ENCODE peak calls at places on chromosomes 3 and 15, in ten cellular contexts. One of them, this sample, is unnamed.

GRCh38 chr15:25775317-25775912 is 87.7 kb downstream of the ATP10A start:
- DNase-seq in GF-D8: no peak
- DNase-seq in Caki2: peak
- DNase-seq in posterior vena cava: peak
- DNase-seq in NCI-H1105 treated with DMSO at 0.1 percent for 48 hours: no peak
- DNase-seq in HuH-7.5: no peak
- DNase-seq in astrocyte: peak
- DNase-seq in Calu3: no peak
- DNase-seq in GDM1: no peak
- DNase-seq in PC-3: peak
- DNase-seq in this sample: no peak

GRCh38 chr15:35118987-35119386 is 33.9 kb upstream of the NANOGP8 start:
- DNase-seq in GF-D8: no peak
- DNase-seq in Caki2: no peak
- DNase-seq in posterior vena cava: no peak
- DNase-seq in NCI-H1105 treated with DMSO at 0.1 percent for 48 hours: no peak
- DNase-seq in HuH-7.5: no peak
- DNase-seq in astrocyte: no peak
- DNase-seq in Calu3: no peak
- DNase-seq in GDM1: no peak
- DNase-seq in PC-3: no peak
- DNase-seq in this sample: no peak

GRCh38 chr3:59286791-59287531 is 237.1 kb upstream of the CFAP20DC start:
- DNase-seq in GF-D8: no peak
- DNase-seq in Caki2: no peak
- DNase-seq in posterior vena cava: peak
- DNase-seq in NCI-H1105 treated with DMSO at 0.1 percent for 48 hours: peak
- DNase-seq in HuH-7.5: no peak
- DNase-seq in astrocyte: peak
- DNase-seq in Calu3: peak
- DNase-seq in GDM1: no peak
- DNase-seq in PC-3: peak
- DNase-seq in this sample: peak

GRCh38 chr3:137222736-137223135 is 265.0 kb downstream of the IL20RB start:
- DNase-seq in GF-D8: no peak
- DNase-seq in Caki2: no peak
- DNase-seq in posterior vena cava: no peak
- DNase-seq in NCI-H1105 treated with DMSO at 0.1 percent for 48 hours: no peak
- DNase-seq in HuH-7.5: no peak
- DNase-seq in astrocyte: no peak
- DNase-seq in Calu3: no peak
- DNase-seq in GDM1: no peak
- DNase-seq in PC-3: no peak
- DNase-seq in this sample: no peak

GRCh38 chr3:131796558-131796957 is 238.3 kb downstream of the CPNE4 start:
- DNase-seq in GF-D8: no peak
- DNase-seq in Caki2: no peak
- DNase-seq in posterior vena cava: no peak
- DNase-seq in NCI-H1105 treated with DMSO at 0.1 percent for 48 hours: no peak
- DNase-seq in HuH-7.5: no peak
- DNase-seq in astrocyte: no peak
- DNase-seq in Calu3: no peak
- DNase-seq in GDM1: peak
- DNase-seq in PC-3: no peak
- DNase-seq in this sample: no peak

GRCh38 chr3:49600781-49601180 is 46.5 kb downstream of the BSN start:
- DNase-seq in GF-D8: no peak
- DNase-seq in Caki2: no peak
- DNase-seq in posterior vena cava: no peak
- DNase-seq in NCI-H1105 treated with DMSO at 0.1 percent for 48 hours: no peak
- DNase-seq in HuH-7.5: no peak
- DNase-seq in astrocyte: no peak
- DNase-seq in Calu3: no peak
- DNase-seq in GDM1: no peak
- DNase-seq in PC-3: no peak
- DNase-seq in this sample: no peak

GRCh38 chr3:64311424-64311920 is 86.2 kb upstream of the PRICKLE2 start:
- DNase-seq in GF-D8: no peak
- DNase-seq in Caki2: no peak
- DNase-seq in posterior vena cava: no peak
- DNase-seq in NCI-H1105 treated with DMSO at 0.1 percent for 48 hours: no peak
- DNase-seq in HuH-7.5: no peak
- DNase-seq in astrocyte: no peak
- DNase-seq in Calu3: no peak
- DNase-seq in GDM1: no peak
- DNase-seq in PC-3: peak
- DNase-seq in this sample: no peak

GRCh38 chr15:69666441-69666882 is 213.8 kb downstream of the RPLP1 start:
- DNase-seq in GF-D8: no peak
- DNase-seq in Caki2: no peak
- DNase-seq in posterior vena cava: peak
- DNase-seq in NCI-H1105 treated with DMSO at 0.1 percent for 48 hours: no peak
- DNase-seq in HuH-7.5: no peak
- DNase-seq in astrocyte: peak
- DNase-seq in Calu3: no peak
- DNase-seq in GDM1: peak
- DNase-seq in PC-3: no peak
- DNase-seq in this sample: peak

GRCh38 chr3:107124885-107125284 is 252.4 kb upstream of the CCDC54 start:
- DNase-seq in GF-D8: no peak
- DNase-seq in Caki2: no peak
- DNase-seq in posterior vena cava: no peak
- DNase-seq in NCI-H1105 treated with DMSO at 0.1 percent for 48 hours: no peak
- DNase-seq in HuH-7.5: no peak
- DNase-seq in astrocyte: peak
- DNase-seq in Calu3: no peak
- DNase-seq in GDM1: no peak
- DNase-seq in PC-3: peak
- DNase-seq in this sample: peak

GRCh38 chr15:43190178-43190577 is 5.0 kb downstream of the CCNDBP1 start:
- DNase-seq in GF-D8: no peak
- DNase-seq in Caki2: no peak
- DNase-seq in posterior vena cava: no peak
- DNase-seq in NCI-H1105 treated with DMSO at 0.1 percent for 48 hours: no peak
- DNase-seq in HuH-7.5: no peak
- DNase-seq in astrocyte: peak
- DNase-seq in Calu3: no peak
- DNase-seq in GDM1: no peak
- DNase-seq in PC-3: no peak
- DNase-seq in this sample: no peak

GRCh38 chr3:183148056-183148455 is 14.5 kb downstream of the LAMP3 start:
- DNase-seq in GF-D8: no peak
- DNase-seq in Caki2: no peak
- DNase-seq in posterior vena cava: no peak
- DNase-seq in NCI-H1105 treated with DMSO at 0.1 percent for 48 hours: no peak
- DNase-seq in HuH-7.5: no peak
- DNase-seq in astrocyte: peak
- DNase-seq in Calu3: no peak
- DNase-seq in GDM1: no peak
- DNase-seq in PC-3: peak
- DNase-seq in this sample: peak

GRCh38 chr3:188788621-188789081 is 383.1 kb upstream of the TPRG1 start:
- DNase-seq in GF-D8: no peak
- DNase-seq in Caki2: no peak
- DNase-seq in posterior vena cava: no peak
- DNase-seq in NCI-H1105 treated with DMSO at 0.1 percent for 48 hours: no peak
- DNase-seq in HuH-7.5: no peak
- DNase-seq in astrocyte: peak
- DNase-seq in Calu3: no peak
- DNase-seq in GDM1: no peak
- DNase-seq in PC-3: peak
- DNase-seq in this sample: peak

GRCh38 chr3:122774564-122774963 is 19.1 kb downstream of the HSPBAP1 start:
- DNase-seq in GF-D8: no peak
- DNase-seq in Caki2: no peak
- DNase-seq in posterior vena cava: no peak
- DNase-seq in NCI-H1105 treated with DMSO at 0.1 percent for 48 hours: no peak
- DNase-seq in HuH-7.5: no peak
- DNase-seq in astrocyte: peak
- DNase-seq in Calu3: no peak
- DNase-seq in GDM1: no peak
- DNase-seq in PC-3: no peak
- DNase-seq in this sample: peak

GRCh38 chr15:89111961-89112340 is 23.7 kb downstream of the ABHD2 start:
- DNase-seq in GF-D8: no peak
- DNase-seq in Caki2: no peak
- DNase-seq in posterior vena cava: no peak
- DNase-seq in NCI-H1105 treated with DMSO at 0.1 percent for 48 hours: no peak
- DNase-seq in HuH-7.5: no peak
- DNase-seq in astrocyte: no peak
- DNase-seq in Calu3: no peak
- DNase-seq in GDM1: no peak
- DNase-seq in PC-3: no peak
- DNase-seq in this sample: no peak

GRCh38 chr3:127394984-127395662 is 107.3 kb upstream of the PRR20G start:
- DNase-seq in GF-D8: no peak
- DNase-seq in Caki2: no peak
- DNase-seq in posterior vena cava: peak
- DNase-seq in NCI-H1105 treated with DMSO at 0.1 percent for 48 hours: no peak
- DNase-seq in HuH-7.5: no peak
- DNase-seq in astrocyte: no peak
- DNase-seq in Calu3: no peak
- DNase-seq in GDM1: no peak
- DNase-seq in PC-3: no peak
- DNase-seq in this sample: no peak

GRCh38 chr15:44101286-44101685 is 93.8 kb downstream of the FRMD5 start:
- DNase-seq in GF-D8: no peak
- DNase-seq in Caki2: no peak
- DNase-seq in posterior vena cava: no peak
- DNase-seq in NCI-H1105 treated with DMSO at 0.1 percent for 48 hours: no peak
- DNase-seq in HuH-7.5: no peak
- DNase-seq in astrocyte: peak
- DNase-seq in Calu3: no peak
- DNase-seq in GDM1: no peak
- DNase-seq in PC-3: no peak
- DNase-seq in this sample: no peak

GRCh38 chr3:71504250-71505036 is 79.1 kb downstream of the FOXP1 start:
- DNase-seq in GF-D8: no peak
- DNase-seq in Caki2: peak
- DNase-seq in posterior vena cava: no peak
- DNase-seq in NCI-H1105 treated with DMSO at 0.1 percent for 48 hours: no peak
- DNase-seq in HuH-7.5: no peak
- DNase-seq in astrocyte: peak
- DNase-seq in Calu3: peak
- DNase-seq in GDM1: no peak
- DNase-seq in PC-3: peak
- DNase-seq in this sample: peak

GRCh38 chr3:132062535-132062934 is 27.7 kb upstream of the CPNE4 start:
- DNase-seq in GF-D8: no peak
- DNase-seq in Caki2: no peak
- DNase-seq in posterior vena cava: no peak
- DNase-seq in NCI-H1105 treated with DMSO at 0.1 percent for 48 hours: no peak
- DNase-seq in HuH-7.5: no peak
- DNase-seq in astrocyte: no peak
- DNase-seq in Calu3: no peak
- DNase-seq in GDM1: no peak
- DNase-seq in PC-3: no peak
- DNase-seq in this sample: no peak

GRCh38 chr3:71690222-71690821 is 34.9 kb downstream of the EIF4E3 start:
- DNase-seq in GF-D8: no peak
- DNase-seq in Caki2: peak
- DNase-seq in posterior vena cava: no peak
- DNase-seq in NCI-H1105 treated with DMSO at 0.1 percent for 48 hours: no peak
- DNase-seq in HuH-7.5: no peak
- DNase-seq in astrocyte: peak
- DNase-seq in Calu3: no peak
- DNase-seq in GDM1: no peak
- DNase-seq in PC-3: no peak
- DNase-seq in this sample: peak

GRCh38 chr3:37862219-37862711 is 585 bp downstream of the CTDSPL start:
- DNase-seq in GF-D8: no peak
- DNase-seq in Caki2: peak
- DNase-seq in posterior vena cava: peak
- DNase-seq in NCI-H1105 treated with DMSO at 0.1 percent for 48 hours: peak
- DNase-seq in HuH-7.5: peak
- DNase-seq in astrocyte: no peak
- DNase-seq in Calu3: peak
- DNase-seq in GDM1: peak
- DNase-seq in PC-3: no peak
- DNase-seq in this sample: no peak

GRCh38 chr3:60746690-60747416 is 504.4 kb downstream of the FHIT start:
- DNase-seq in GF-D8: peak
- DNase-seq in Caki2: peak
- DNase-seq in posterior vena cava: no peak
- DNase-seq in NCI-H1105 treated with DMSO at 0.1 percent for 48 hours: no peak
- DNase-seq in HuH-7.5: no peak
- DNase-seq in astrocyte: peak
- DNase-seq in Calu3: no peak
- DNase-seq in GDM1: no peak
- DNase-seq in PC-3: no peak
- DNase-seq in this sample: peak